ENCODE peak calls at places on chromosomes 1 and 21, in ten cellular contexts. B is body of pancreas, Y is fibroblast of villous mesenchyme, I is esophagus squamous epithelium, R is fibroblast of mammary gland, J is stomach, P is HepG2, U is adrenal gland, W is epithelial cell of esophagus, X is uterus. H is an unnamed sample.

GRCh38 chr1:6519491-6519934 is 28.0 kb upstream of the PLEKHG5 start:
- DNase-seq in Y (no peak), R (no peak), B (no peak), I (no peak), X (no peak), J (peak), U (no peak), P (no peak), W (no peak), H (no peak)

GRCh38 chr1:169797281-169797680 is 2.6 kb upstream of the METTL18 start:
- DNase-seq in P (no peak), I (no peak), R (no peak), U (no peak), Y (no peak), J (no peak), W (no peak), B (no peak), X (no peak), H (no peak)

GRCh38 chr1:66764994-66765578 is 12.8 kb downstream of the DYNLT5 start:
- DNase-seq in R (peak), Y (peak), X (peak), P (peak), B (peak), U (peak), W (peak), J (peak), I (no peak), H (peak)

GRCh38 chr1:29033829-29034466 is 89.8 kb downstream of the TMEM200B start:
- DNase-seq in B (no peak), X (no peak), R (peak), J (no peak), W (peak), Y (peak), I (no peak), P (peak), U (no peak), H (peak)

GRCh38 chr1:231856426-231856825 is 229.8 kb downstream of the DISC1 start:
- DNase-seq in R (no peak), I (no peak), P (no peak), B (no peak), X (no peak), U (no peak), W (no peak), J (no peak), Y (no peak), H (no peak)

GRCh38 chr21:9780441-9780937 is 740.9 kb upstream of the TPTE start:
- DNase-seq in R (no peak), U (no peak), X (no peak), W (no peak), J (no peak), B (no peak), P (no peak), Y (no peak), I (no peak), H (no peak)

GRCh38 chr1:54774820-54775498 is 10.6 kb upstream of the PARS2 start:
- DNase-seq in X (no peak), W (peak), B (no peak), Y (peak), R (peak), I (no peak), J (no peak), P (peak), U (no peak), H (peak)

GRCh38 chr1:110007458-110007857 is 22.9 kb downstream of the AHCYL1 start:
- DNase-seq in U (no peak), I (no peak), B (no peak), R (no peak), W (no peak), X (no peak), P (no peak), Y (no peak), J (no peak), H (no peak)

GRCh38 chr1:205517763-205518162 is 13.3 kb downstream of the CDK18 start:
- DNase-seq in R (no peak), B (no peak), U (no peak), P (no peak), Y (no peak), I (no peak), W (no peak), J (no peak), X (no peak), H (no peak)

GRCh38 chr1:67889940-67890567 is 56.8 kb upstream of the GNG12 start:
- DNase-seq in J (no peak), W (peak), U (no peak), P (no peak), I (no peak), Y (peak), R (peak), X (no peak), B (no peak), H (peak)

GRCh38 chr1:24392604-24392946 is 21.0 kb downstream of the STPG1 start:
- DNase-seq in J (no peak), Y (no peak), X (no peak), U (no peak), P (no peak), I (no peak), B (no peak), W (no peak), R (no peak), H (no peak)

GRCh38 chr1:19622204-19622603 is 21.9 kb upstream of the NBL1 start:
- DNase-seq in X (no peak), B (no peak), Y (no peak), J (no peak), R (peak), P (no peak), I (no peak), U (peak), W (peak), H (peak)

GRCh38 chr1:145827966-145828365 is 4.0 kb downstream of the POLR3C start:
- DNase-seq in W (no peak), U (no peak), B (no peak), Y (no peak), R (no peak), X (no peak), I (no peak), J (no peak), P (no peak), H (no peak)

GRCh38 chr1:12654004-12654567 is 10.2 kb downstream of the AADACL4 start:
- DNase-seq in X (no peak), Y (no peak), J (no peak), I (no peak), P (no peak), B (no peak), U (no peak), R (no peak), W (peak), H (peak)

GRCh38 chr1:26044414-26044813 is 1.5 kb downstream of the SLC30A2 start:
- DNase-seq in I (no peak), P (no peak), U (no peak), J (no peak), R (no peak), B (peak), X (no peak), W (no peak), Y (no peak), H (no peak)

GRCh38 chr1:26045712-26046312 is at the start of gene SLC30A2:
- DNase-seq in U (no peak), W (no peak), X (no peak), I (no peak), J (no peak), P (no peak), B (peak), R (no peak), Y (no peak), H (no peak)

GRCh38 chr1:26043765-26044164 is 2.2 kb downstream of the SLC30A2 start:
- DNase-seq in W (no peak), Y (no peak), B (no peak), J (no peak), R (no peak), I (no peak), P (no peak), U (no peak), X (no peak), H (no peak)

GRCh38 chr1:26046313-26047031 is 554 bp upstream of the SLC30A2 start:
- DNase-seq in Y (no peak), B (peak), J (no peak), I (no peak), X (no peak), R (no peak), U (no peak), P (no peak), W (no peak), H (no peak)

GRCh38 chr1:26044971-26045711 is 777 bp downstream of the SLC30A2 start:
- DNase-seq in R (no peak), W (no peak), Y (no peak), U (no peak), P (no peak), X (no peak), I (no peak), J (no peak), B (peak), H (no peak)
- H3K4me3 ChIP-seq in R (no peak), W (no peak), Y (no peak), U (no peak), P (no peak), X (no peak), I (no peak), J (peak), B (peak), H (no peak)

GRCh38 chr1:98053471-98054366 is 132.9 kb upstream of the DPYD start:
- DNase-seq in I (no peak), U (peak), J (peak), Y (peak), P (peak), R (peak), B (peak), X (no peak), W (peak), H (peak)
- TF ChIP-seq CTCF in I (peak), U (peak), J (peak), Y (peak), P (peak), R (peak), B (peak), X (peak), W (peak), H (peak)

DNA sequence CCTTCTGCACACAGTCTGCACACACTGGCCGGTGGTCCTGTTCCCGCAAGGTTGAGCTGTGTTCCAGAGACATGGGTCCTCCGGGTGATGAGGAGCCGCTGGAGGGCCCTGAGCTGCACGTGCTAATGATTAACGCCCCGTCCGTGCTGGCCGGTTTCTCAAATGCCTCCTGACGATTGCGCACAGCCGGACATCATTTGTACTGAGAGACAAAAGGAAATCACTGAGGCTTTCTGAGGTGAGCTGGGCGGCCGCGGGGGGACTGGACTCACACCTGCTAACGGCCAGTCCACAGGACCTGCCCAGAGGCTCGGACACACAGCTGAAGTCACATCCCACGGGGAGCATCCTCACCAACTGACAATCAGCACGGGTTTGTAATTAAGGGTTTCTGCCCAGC is 29.2 kb downstream of the POFUT2 start:
- DNase-seq in Y (no peak), U (peak), I (no peak), R (peak), J (peak), X (no peak), P (peak), B (no peak), W (no peak), H (no peak)
- H3K4me3 ChIP-seq in Y (no peak), U (no peak), I (no peak), R (no peak), J (no peak), X (no peak), P (no peak), B (no peak), W (no peak), H (no peak)

GRCh38 chr1:31447210-31447609 is 34.2 kb downstream of the SERINC2 start:
- DNase-seq in B (no peak), Y (peak), J (no peak), I (no peak), U (no peak), W (no peak), X (no peak), R (no peak), P (peak), H (no peak)
- TF ChIP-seq CTCF in B (no peak), Y (no peak), J (no peak), I (no peak), U (no peak), W (no peak), X (no peak), R (no peak), P (peak), H (no peak)

GRCh38 chr21:36706951-36707762 is 8.2 kb downstream of the SIM2 start:
- DNase-seq in U (no peak), P (no peak), I (no peak), B (no peak), X (no peak), Y (no peak), J (no peak), R (no peak), W (no peak), H (no peak)

GRCh38 chr21:36707763-36708511 is 9.0 kb downstream of the SIM2 start:
- DNase-seq in B (no peak), Y (no peak), X (no peak), I (no peak), U (no peak), P (no peak), R (no peak), W (no peak), J (no peak), H (no peak)

GRCh38 chr21:36709030-36709867 is 10.3 kb downstream of the SIM2 start:
- DNase-seq in W (no peak), R (no peak), J (peak), X (no peak), B (no peak), Y (no peak), P (no peak), U (no peak), I (no peak), H (no peak)

GRCh38 chr21:36709868-36710728 is 11.2 kb downstream of the SIM2 start:
- DNase-seq in J (peak), I (no peak), R (no peak), P (no peak), X (no peak), U (no peak), Y (no peak), B (no peak), W (no peak), H (no peak)

GRCh38 chr21:36708512-36709029 is 9.7 kb downstream of the SIM2 start:
- DNase-seq in Y (no peak), W (no peak), P (no peak), I (no peak), R (no peak), U (no peak), B (no peak), J (peak), X (no peak), H (no peak)
- H3K4me3 ChIP-seq in Y (no peak), W (no peak), P (no peak), I (peak), R (no peak), U (no peak), B (no peak), J (peak), X (no peak), H (no peak)

DNA sequence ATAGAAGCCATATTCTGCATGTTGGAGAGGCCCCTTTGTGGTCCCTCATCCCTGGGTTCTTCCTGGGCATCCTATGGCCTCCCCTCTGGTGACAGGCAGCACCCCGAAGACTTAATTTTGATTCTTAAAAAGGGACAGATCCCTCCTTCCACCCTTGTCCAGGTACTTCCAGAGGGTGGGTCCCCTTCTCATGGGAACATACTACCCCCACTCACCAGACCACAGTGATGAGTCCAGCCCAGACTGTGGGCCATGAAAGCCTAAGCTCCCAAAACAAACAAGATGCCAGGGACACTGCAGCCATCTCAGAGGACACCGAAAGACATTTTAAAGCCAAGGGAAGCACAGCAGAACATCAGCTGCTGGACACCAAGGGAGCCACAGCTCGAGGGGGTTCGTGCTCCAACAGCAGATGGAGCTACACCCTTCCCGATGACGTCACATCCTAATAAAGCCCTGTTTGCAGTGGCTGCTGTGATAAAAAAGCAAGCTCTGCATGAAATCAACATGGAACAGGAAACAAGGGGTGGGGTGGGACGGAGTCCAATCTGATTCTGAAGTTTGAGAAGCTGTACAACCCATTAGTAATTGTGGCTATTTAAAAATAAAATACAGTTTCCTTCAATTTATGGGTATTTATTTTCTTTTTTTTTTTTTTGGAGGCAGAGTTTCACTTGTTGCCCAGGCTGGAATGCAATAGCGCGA is 32.4 kb downstream of the GNB1 start:
- DNase-seq in X (peak), Y (peak), W (peak), I (no peak), R (peak), U (peak), J (peak), P (peak), B (peak), H (peak)
- TF ChIP-seq CTCF in X (peak), Y (peak), W (peak), I (no peak), R (peak), U (no peak), J (no peak), P (peak), B (peak), H (peak)

DNA sequence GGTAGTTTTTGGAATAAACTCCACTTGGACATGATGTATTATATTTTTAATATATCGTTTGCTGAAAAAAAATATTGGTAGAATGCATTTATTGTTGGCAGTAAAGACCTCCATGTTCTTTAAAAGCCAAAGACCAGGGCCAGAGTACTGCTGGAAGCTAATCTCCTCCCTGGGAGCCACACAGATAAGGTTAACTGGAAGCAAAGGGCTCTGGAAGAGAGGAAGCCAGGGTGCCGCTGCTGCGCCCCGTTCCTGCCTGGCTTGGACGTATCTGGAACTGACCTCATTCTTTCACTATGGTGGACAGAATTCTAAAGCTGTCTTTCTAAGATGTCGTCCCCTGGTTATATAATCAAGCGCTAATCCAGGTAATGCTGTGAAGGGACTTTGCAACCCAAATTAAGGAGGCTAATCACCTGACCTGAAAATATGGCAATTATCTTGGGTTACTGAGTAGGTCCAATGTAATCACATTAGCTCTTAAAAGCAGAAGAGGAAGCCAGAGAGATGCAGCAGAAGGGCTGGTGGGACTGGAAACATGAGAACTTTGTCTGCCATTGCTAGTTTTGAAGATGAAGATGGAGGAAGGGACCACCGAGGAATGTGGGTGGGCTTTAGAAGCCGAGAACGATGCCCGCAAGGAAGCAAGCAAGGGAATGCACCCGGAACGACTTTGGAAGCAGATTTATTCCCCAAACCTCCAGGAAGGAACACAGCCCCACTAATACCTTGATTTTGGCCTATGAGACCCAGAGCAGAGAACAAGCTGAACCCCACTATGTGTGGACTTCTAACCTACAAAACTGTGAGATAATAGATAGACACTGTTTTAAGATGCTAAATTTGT is 167.7 kb upstream of the KCNJ15 start:
- DNase-seq in I (no peak), U (no peak), P (no peak), B (no peak), Y (no peak), J (no peak), R (no peak), X (no peak), W (no peak), H (no peak)
- H3K4me3 ChIP-seq in I (no peak), U (no peak), P (no peak), B (no peak), Y (no peak), J (no peak), R (no peak), X (no peak), W (no peak), H (no peak)

GRCh38 chr1:160778976-160779375 is 17.0 kb upstream of the LY9 start:
- DNase-seq in I (no peak), B (no peak), W (no peak), X (no peak), P (no peak), R (no peak), J (no peak), Y (no peak), U (no peak), H (no peak)

GRCh38 chr1:160781914-160782689 is 13.9 kb upstream of the LY9 start:
- DNase-seq in X (no peak), B (peak), J (peak), W (no peak), R (no peak), U (no peak), P (no peak), I (no peak), Y (no peak), H (no peak)

GRCh38 chr1:160779662-160780397 is 16.1 kb upstream of the LY9 start:
- DNase-seq in X (no peak), W (no peak), U (no peak), J (no peak), Y (no peak), R (no peak), P (peak), I (no peak), B (peak), H (no peak)

GRCh38 chr1:160781129-160781808 is 14.7 kb upstream of the LY9 start:
- DNase-seq in B (peak), U (no peak), X (no peak), R (no peak), I (no peak), W (peak), Y (no peak), P (no peak), J (peak), H (no peak)

GRCh38 chr1:160780398-160780755 is 15.6 kb upstream of the LY9 start:
- DNase-seq in X (no peak), J (no peak), Y (no peak), U (no peak), I (no peak), P (no peak), R (no peak), W (peak), B (no peak), H (no peak)
- TF ChIP-seq CTCF in X (no peak), J (no peak), Y (no peak), U (no peak), I (no peak), P (no peak), R (no peak), W (no peak), B (no peak), H (no peak)

GRCh38 chr1:190474010-190474409 is 3.7 kb downstream of the BRINP3 start:
- DNase-seq in B (no peak), Y (no peak), W (no peak), P (no peak), U (no peak), R (no peak), I (no peak), X (no peak), J (no peak), H (no peak)
- H3K4me3 ChIP-seq in B (no peak), Y (no peak), W (no peak), P (no peak), U (no peak), R (no peak), I (no peak), X (no peak), J (peak), H (no peak)

DNA sequence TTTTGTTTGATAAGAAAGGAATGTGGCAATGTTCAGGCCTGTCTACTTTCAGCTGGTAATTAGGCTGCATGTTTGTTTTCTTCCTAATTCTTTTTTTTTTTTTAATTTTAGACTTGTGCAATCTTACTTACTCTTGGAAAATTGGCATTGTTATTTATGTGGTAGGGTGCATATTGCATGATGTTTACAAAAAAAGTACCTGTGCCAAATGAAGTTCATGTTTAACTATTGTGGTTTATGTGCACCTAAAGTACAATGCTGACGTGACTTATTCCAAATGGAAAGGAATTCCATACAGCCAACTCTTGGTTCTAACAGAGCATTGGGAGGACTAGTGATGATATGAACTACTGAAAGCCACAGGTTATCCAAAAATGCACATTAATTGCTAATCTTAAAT is 51.0 kb downstream of the KCNK2 start:
- DNase-seq in W (peak), P (no peak), X (no peak), I (no peak), Y (no peak), B (no peak), U (no peak), J (no peak), R (no peak), H (no peak)
- TF ChIP-seq CTCF in W (no peak), P (no peak), X (no peak), I (no peak), Y (no peak), B (no peak), U (no peak), J (no peak), R (no peak), H (no peak)

H was measured in cardiac fibroblast.